ENCODE peak calls at places on chromosome 20, in seven cellular contexts. One of them, this sample, is unnamed.

GRCh38 chr20:10524034-10524476 is 89.0 kb downstream of the SLX4IP start:
- DNase-seq in activated naive CD8-positive, alpha-beta T cell treated with anti-CD3 and anti-CD28 coated beads for 36 hours: no peak
- DNase-seq in activated T-cell treated with anti-CD3 and anti-CD28 coated beads, Interleukin-2, amount 50 U/mL, for 72 hours: no peak
- DNase-seq in NCI-H1694 treated with DMSO at 0.1 percent for 48 hours: no peak
- DNase-seq in right atrium auricular region: peak
- DNase-seq in HS-27A: no peak
- DNase-seq in NCI-H1092 treated with DMSO at 0.1 percent for 48 hours: peak
- DNase-seq in this sample: no peak

GRCh38 chr20:37560629-37561028 is 33.0 kb upstream of the BLCAP start:
- DNase-seq in activated naive CD8-positive, alpha-beta T cell treated with anti-CD3 and anti-CD28 coated beads for 36 hours: no peak
- DNase-seq in activated T-cell treated with anti-CD3 and anti-CD28 coated beads, Interleukin-2, amount 50 U/mL, for 72 hours: no peak
- DNase-seq in NCI-H1694 treated with DMSO at 0.1 percent for 48 hours: no peak
- DNase-seq in right atrium auricular region: no peak
- DNase-seq in HS-27A: no peak
- DNase-seq in NCI-H1092 treated with DMSO at 0.1 percent for 48 hours: no peak
- DNase-seq in this sample: no peak

GRCh38 chr20:47950103-47950502 is 164.8 kb upstream of the SULF2 start:
- DNase-seq in activated naive CD8-positive, alpha-beta T cell treated with anti-CD3 and anti-CD28 coated beads for 36 hours: no peak
- DNase-seq in activated T-cell treated with anti-CD3 and anti-CD28 coated beads, Interleukin-2, amount 50 U/mL, for 72 hours: no peak
- DNase-seq in NCI-H1694 treated with DMSO at 0.1 percent for 48 hours: peak
- DNase-seq in right atrium auricular region: no peak
- DNase-seq in HS-27A: no peak
- DNase-seq in NCI-H1092 treated with DMSO at 0.1 percent for 48 hours: peak
- DNase-seq in this sample: no peak

GRCh38 chr20:59525500-59526241 is 78.7 kb upstream of the PHACTR3 start:
- DNase-seq in activated naive CD8-positive, alpha-beta T cell treated with anti-CD3 and anti-CD28 coated beads for 36 hours: peak
- DNase-seq in activated T-cell treated with anti-CD3 and anti-CD28 coated beads, Interleukin-2, amount 50 U/mL, for 72 hours: peak
- DNase-seq in NCI-H1694 treated with DMSO at 0.1 percent for 48 hours: peak
- DNase-seq in right atrium auricular region: no peak
- DNase-seq in HS-27A: no peak
- DNase-seq in NCI-H1092 treated with DMSO at 0.1 percent for 48 hours: peak
- DNase-seq in this sample: no peak

GRCh38 chr20:11987526-11987925 is 69.8 kb downstream of the BTBD3 start:
- DNase-seq in activated naive CD8-positive, alpha-beta T cell treated with anti-CD3 and anti-CD28 coated beads for 36 hours: no peak
- DNase-seq in activated T-cell treated with anti-CD3 and anti-CD28 coated beads, Interleukin-2, amount 50 U/mL, for 72 hours: no peak
- DNase-seq in NCI-H1694 treated with DMSO at 0.1 percent for 48 hours: no peak
- DNase-seq in right atrium auricular region: no peak
- DNase-seq in HS-27A: no peak
- DNase-seq in NCI-H1092 treated with DMSO at 0.1 percent for 48 hours: no peak
- DNase-seq in this sample: no peak

GRCh38 chr20:48075591-48076174 is 290.4 kb upstream of the SULF2 start:
- DNase-seq in activated naive CD8-positive, alpha-beta T cell treated with anti-CD3 and anti-CD28 coated beads for 36 hours: no peak
- DNase-seq in activated T-cell treated with anti-CD3 and anti-CD28 coated beads, Interleukin-2, amount 50 U/mL, for 72 hours: no peak
- DNase-seq in NCI-H1694 treated with DMSO at 0.1 percent for 48 hours: peak
- DNase-seq in right atrium auricular region: no peak
- DNase-seq in HS-27A: no peak
- DNase-seq in NCI-H1092 treated with DMSO at 0.1 percent for 48 hours: no peak
- DNase-seq in this sample: no peak

GRCh38 chr20:61806314-61806713 is 259.4 kb downstream of the TAF4 start:
- DNase-seq in activated naive CD8-positive, alpha-beta T cell treated with anti-CD3 and anti-CD28 coated beads for 36 hours: no peak
- DNase-seq in activated T-cell treated with anti-CD3 and anti-CD28 coated beads, Interleukin-2, amount 50 U/mL, for 72 hours: no peak
- DNase-seq in NCI-H1694 treated with DMSO at 0.1 percent for 48 hours: no peak
- DNase-seq in right atrium auricular region: no peak
- DNase-seq in HS-27A: no peak
- DNase-seq in NCI-H1092 treated with DMSO at 0.1 percent for 48 hours: no peak
- DNase-seq in this sample: no peak

GRCh38 chr20:40592891-40593290 is 96.1 kb downstream of the MAFB start:
- DNase-seq in activated naive CD8-positive, alpha-beta T cell treated with anti-CD3 and anti-CD28 coated beads for 36 hours: no peak
- DNase-seq in activated T-cell treated with anti-CD3 and anti-CD28 coated beads, Interleukin-2, amount 50 U/mL, for 72 hours: no peak
- DNase-seq in NCI-H1694 treated with DMSO at 0.1 percent for 48 hours: no peak
- DNase-seq in right atrium auricular region: no peak
- DNase-seq in HS-27A: no peak
- DNase-seq in NCI-H1092 treated with DMSO at 0.1 percent for 48 hours: no peak
- DNase-seq in this sample: no peak

GRCh38 chr20:50153153-50153499 is 397 bp downstream of the PEDS1 start:
- DNase-seq in activated naive CD8-positive, alpha-beta T cell treated with anti-CD3 and anti-CD28 coated beads for 36 hours: no peak
- DNase-seq in activated T-cell treated with anti-CD3 and anti-CD28 coated beads, Interleukin-2, amount 50 U/mL, for 72 hours: peak
- DNase-seq in NCI-H1694 treated with DMSO at 0.1 percent for 48 hours: no peak
- DNase-seq in right atrium auricular region: no peak
- DNase-seq in HS-27A: no peak
- DNase-seq in NCI-H1092 treated with DMSO at 0.1 percent for 48 hours: peak
- DNase-seq in this sample: no peak